ENCODE peak calls at places on chromosomes 16 and 17, in five cellular contexts. F is NT2/D1, R is K562, U is MM.1S, W is DND-41. Q is an unnamed sample.
A peak's percentile ranks its signal among the peaks of the same experiment; 100 is the strongest.

GRCh38 chr17:13107726-13108235 is 90.0 kb upstream of the ELAC2 start:
- DNase-seq in F (no peak), R (no peak), U (no peak), W (no peak), Q (no peak)

GRCh38 chr16:15403392-15403995 is 7.9 kb downstream of the MPV17L start:
- DNase-seq in F (peak; percentile 50), R (no peak), U (no peak), W (no peak), Q (no peak)

GRCh38 chr16:82506734-82507133 is 120.0 kb upstream of the CDH13 start:
- DNase-seq in F (no peak), R (no peak), U (no peak), W (no peak), Q (no peak)

GRCh38 chr16:87101903-87102302 is 215.3 kb downstream of the C16orf95 start:
- DNase-seq in F (no peak), R (no peak), U (no peak), W (no peak), Q (no peak)

GRCh38 chr17:16019347-16019746 is 19.7 kb downstream of the TTC19 start:
- DNase-seq in F (no peak), R (no peak), U (no peak), W (no peak), Q (no peak)

GRCh38 chr16:9134739-9135138 is 43.3 kb downstream of the HAPSTR1 start:
- DNase-seq in F (peak; percentile 63), R (peak; percentile 15), U (peak; percentile 64), W (peak; percentile 75), Q (no peak)

GRCh38 chr17:77718669-77718961 is 239.9 kb upstream of the TNRC6C start:
- DNase-seq in F (no peak), R (no peak), U (no peak), W (no peak), Q (no peak)

GRCh38 chr17:177155-177554 is 4.3 kb downstream of the DOC2B start:
- DNase-seq in F (no peak), R (no peak), U (no peak), W (no peak), Q (no peak)

DNA sequence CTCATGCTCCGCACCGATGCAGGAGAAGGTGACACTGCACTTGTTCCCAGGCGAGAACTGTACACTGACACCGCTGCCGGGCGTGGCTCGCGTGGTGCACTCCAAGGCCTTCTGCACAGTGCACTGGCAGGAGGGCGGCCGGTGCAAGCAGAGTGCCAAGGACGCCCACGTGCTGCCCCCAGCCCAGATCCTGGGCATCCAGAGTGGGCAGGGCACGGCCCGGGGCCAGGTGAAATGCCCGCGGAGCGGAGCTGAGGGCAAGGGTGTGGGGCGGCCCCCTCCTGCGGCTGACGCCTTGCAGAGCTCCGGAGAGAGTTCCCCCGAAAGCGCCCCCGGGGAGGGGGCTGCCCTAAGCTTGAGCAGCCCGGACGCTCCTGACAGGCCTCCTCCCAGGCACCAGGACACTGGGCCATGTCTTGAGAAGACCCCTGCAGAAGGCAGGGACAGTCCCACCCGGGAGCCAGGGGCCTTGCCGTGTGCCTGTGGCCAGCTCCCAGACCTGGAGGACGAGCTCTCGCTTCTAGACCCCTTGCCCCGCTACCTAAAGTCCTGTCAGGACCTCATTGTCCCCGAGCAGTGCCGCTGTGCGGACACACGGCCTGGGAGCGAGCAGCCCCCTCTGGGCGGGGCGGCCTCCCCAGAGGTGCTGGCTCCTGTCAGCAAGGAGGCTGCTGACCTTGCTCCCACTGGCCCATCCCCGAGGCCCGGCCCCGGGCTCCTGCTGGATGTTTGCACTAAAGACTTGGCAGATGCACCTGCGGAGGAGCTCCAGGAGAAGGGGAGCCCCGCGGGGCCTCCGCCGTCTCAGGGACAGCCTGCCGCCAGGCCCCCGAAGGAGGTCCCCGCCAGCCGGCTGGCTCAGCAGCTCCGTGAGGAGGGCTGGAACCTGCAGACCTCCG is 21.9 kb upstream of the JPT2 start:
- DNase-seq in F (no peak), R (no peak), U (no peak), W (no peak), Q (no peak)
- H3K36me3 ChIP-seq in F (peaks cover 84% of the 10 kb centered on the region), R (peaks cover 92% of the 10 kb centered on the region), U (peaks cover 4% of the 10 kb centered on the region), W (peaks cover 92% of the 10 kb centered on the region), Q (peaks cover 35% of the 10 kb centered on the region)

GRCh38 chr16:89565256-89565505 is 4.7 kb downstream of the RPL13 start:
- DNase-seq in F (no peak), R (no peak), U (peak; percentile 16), W (no peak), Q (no peak)

GRCh38 chr16:89563639-89564392 is 3.3 kb downstream of the RPL13 start:
- DNase-seq in F (no peak), R (no peak), U (no peak), W (no peak), Q (no peak)

GRCh38 chr16:89562939-89563338 is 2.5 kb downstream of the RPL13 start:
- DNase-seq in F (no peak), R (no peak), U (no peak), W (no peak), Q (no peak)

GRCh38 chr16:89565506-89566372 is 5.3 kb downstream of the RPL13 start:
- DNase-seq in F (peak; percentile 64), R (peak; percentile 60), U (peak; percentile 35), W (peak; percentile 51), Q (no peak)

GRCh38 chr16:89564476-89565255 is 4.2 kb downstream of the RPL13 start:
- DNase-seq in F (no peak), R (no peak), U (no peak), W (peak; percentile 27), Q (no peak)
- H3K4me1 ChIP-seq in F (peaks cover 26% of the 10 kb centered on the region), R (peaks cover 39% of the 10 kb centered on the region), U (peaks cover 8% of the 10 kb centered on the region), W (peaks cover 30% of the 10 kb centered on the region), Q (peaks cover 46% of the 10 kb centered on the region)

DNA sequence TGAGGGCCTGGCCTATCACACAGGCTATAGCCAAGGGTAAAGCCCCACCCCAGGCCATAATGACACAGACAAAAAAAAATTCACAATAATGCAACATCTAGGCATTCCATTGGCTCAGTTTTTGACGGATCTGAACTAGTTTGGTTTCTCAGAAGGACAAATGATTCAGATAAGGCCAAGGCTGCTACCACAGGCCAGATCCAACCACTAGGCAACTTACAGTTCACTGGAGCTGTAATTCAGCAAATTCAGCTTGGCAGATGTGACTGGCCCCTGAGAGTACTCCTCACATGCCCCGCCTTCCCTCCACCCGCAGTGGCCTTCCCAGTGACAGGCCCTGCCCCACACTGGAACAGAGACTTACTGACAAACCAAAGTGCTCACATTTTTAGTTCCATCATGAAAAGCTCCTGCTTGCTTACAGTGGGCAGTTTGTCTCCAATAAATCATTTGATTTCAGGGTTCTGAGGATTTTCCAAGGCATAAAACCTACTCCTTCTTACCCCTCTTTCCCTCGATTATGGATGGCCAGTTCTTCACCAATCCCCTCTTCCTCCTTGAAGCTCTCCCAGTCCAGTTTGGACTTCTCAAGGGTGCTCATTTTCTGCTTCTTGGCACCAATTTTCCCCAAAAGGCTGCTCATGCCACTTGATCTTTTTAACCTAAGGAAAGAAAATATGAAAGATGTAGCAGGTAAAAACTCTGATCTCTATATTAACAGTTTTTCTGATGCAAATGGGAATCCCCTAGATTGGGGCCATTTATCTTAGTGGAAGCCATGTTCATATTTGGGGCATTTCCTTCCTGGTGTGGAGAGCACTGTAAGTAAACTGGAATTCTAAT is 53.3 kb upstream of the BCAR1 start:
- DNase-seq in F (no peak), R (peak; percentile 54), U (no peak), W (no peak), Q (peak; percentile 76)
- H3K9ac ChIP-seq in F (no peak overlapping the region), R (peak overlapping the region; percentile 76), U (no peak overlapping the region), W (peak overlapping the region; percentile 28), Q (peak overlapping the region; percentile 80)

GRCh38 chr16:49809112-49809511 is 46.8 kb downstream of the ZNF423 start:
- DNase-seq in F (no peak), R (no peak), U (no peak), W (no peak), Q (no peak)
- H3K36me3 ChIP-seq in F (peaks cover 9% of the 10 kb centered on the region), R (no peaks in the 10 kb centered on the region), U (no peaks in the 10 kb centered on the region), W (no peaks in the 10 kb centered on the region), Q (no peaks in the 10 kb centered on the region)

DNA sequence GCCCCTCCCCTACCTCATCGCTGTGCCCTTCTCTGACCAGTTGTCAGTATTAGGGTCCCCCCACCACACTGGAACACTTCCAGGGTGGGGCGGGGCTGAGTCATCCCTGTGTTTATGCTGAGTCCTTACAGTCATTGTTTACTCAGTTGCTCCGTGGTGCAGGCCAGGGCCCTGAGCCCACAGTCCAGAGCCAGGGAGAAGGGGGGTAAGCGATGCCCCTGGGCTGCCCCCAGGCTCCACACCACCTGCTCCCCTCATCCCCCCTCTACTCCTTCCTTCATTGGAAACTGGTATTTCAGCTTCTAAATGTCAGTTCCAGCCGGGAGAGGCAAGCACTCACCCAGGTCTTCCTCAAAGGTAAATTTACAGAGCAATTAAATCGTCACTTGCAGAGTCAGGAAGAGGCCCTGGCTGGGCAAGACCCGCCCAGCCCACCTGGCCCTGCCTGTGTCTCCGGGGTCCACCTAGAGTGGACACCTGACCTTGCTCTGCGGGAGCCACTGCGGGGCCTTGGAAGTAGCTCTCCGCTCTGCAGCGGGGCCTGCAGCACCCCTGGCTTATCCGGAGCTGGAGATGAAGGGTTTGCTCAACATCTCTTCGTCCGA is 4.8 kb downstream of the ATP2A3 start:
- DNase-seq in F (no peak), R (peak; percentile 53), U (no peak), W (no peak), Q (no peak)
- H3K4me1 ChIP-seq in F (peaks cover 26% of the 10 kb centered on the region), R (peaks cover 42% of the 10 kb centered on the region), U (peaks cover 28% of the 10 kb centered on the region), W (peaks cover 55% of the 10 kb centered on the region), Q (no peaks in the 10 kb centered on the region)

DNA sequence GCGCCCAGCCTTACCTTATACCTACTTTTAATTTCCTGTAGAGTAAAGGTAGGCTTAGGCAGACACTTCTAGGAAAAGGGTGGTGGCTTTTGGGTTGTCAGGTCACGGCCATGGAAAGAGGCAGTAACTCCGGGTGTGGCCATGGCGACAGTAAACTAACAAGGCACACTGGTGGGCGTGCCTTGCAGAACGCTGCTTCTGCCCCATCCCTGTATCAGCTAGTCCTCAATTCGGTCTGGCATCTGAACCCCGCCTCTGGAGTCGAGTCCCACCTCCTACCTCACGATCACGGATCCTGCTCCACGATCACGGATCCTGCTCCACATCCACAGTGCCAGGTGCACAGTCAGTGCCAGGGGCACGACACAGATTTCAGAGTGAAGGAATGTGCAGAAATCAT is 5.6 kb downstream of the ADCY9 start:
- DNase-seq in F (no peak), R (no peak), U (no peak), W (no peak), Q (no peak)
- H3K9ac ChIP-seq in F (no peak overlapping the region), R (peak overlapping the region; percentile 35), U (no peak overlapping the region), W (no peak overlapping the region), Q (no peak overlapping the region)

DNA sequence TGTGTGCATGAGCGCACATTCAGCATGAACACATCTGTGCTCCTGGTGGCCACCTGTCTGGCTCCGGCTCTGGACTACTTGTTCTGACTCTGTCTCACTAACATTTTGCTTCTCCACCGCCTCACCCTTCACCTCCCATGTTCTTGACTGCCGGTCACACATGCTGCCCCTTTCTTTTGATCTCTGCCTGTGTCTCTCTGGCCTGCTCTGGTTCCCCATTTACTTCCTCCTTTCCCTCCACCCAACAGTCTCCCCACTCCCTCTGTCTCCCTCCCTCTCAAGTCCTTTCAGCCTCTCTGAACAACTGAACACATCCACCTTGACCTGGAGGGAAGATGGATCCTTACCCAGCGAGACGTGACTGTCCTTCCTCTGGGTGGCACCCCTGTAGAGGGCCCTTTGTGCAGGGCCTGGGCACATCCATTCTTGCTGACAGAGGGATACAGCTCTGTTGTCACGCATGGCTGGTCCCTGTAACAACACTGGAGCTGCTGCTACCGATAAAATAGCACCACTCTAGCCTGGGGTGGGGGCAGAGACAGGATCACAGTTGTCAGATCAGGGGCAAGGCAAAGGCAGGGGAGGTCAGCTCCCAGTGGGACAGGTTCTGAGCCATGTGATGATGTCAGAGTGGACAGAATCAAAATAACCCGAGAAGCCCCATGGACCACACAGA is 11.0 kb downstream of the ZSCAN32 start:
- DNase-seq in F (no peak), R (no peak), U (no peak), W (no peak), Q (no peak)
- H3K36me3 ChIP-seq in F (peaks cover 69% of the 10 kb centered on the region), R (peaks cover 69% of the 10 kb centered on the region), U (peaks cover 24% of the 10 kb centered on the region), W (peaks cover 80% of the 10 kb centered on the region), Q (peaks cover 29% of the 10 kb centered on the region)

Q was measured in keratinocyte.